ENCODE peak calls at places on chromosomes 7 and 10, in ten cellular contexts. G is sigmoid colon; E is stimulated activated CD8-positive, alpha-beta memory T cell treated with anti-CD3 and anti-CD28 coated beads, Interleukin-4, amount 100 ng/mL, for 1 hour; U is AG09319; I is GM13977; J is HT1080; S is left cardiac atrium; Y is ELR; Z is heart left ventricle; V is HTR-8/SVneo. W is an unnamed sample.
A peak's percentile ranks its signal among the peaks of the same experiment; 100 is the strongest.

GRCh38 chr7:137475966-137476365 is 132.4 kb upstream of the PTN start:
- DNase-seq in J (no peak), U (no peak), Y (no peak), I (no peak), Z (no peak), E (no peak), S (no peak), V (no peak), G (no peak), W (peak; percentile 24)

GRCh38 chr10:14658331-14659122 is 116.2 kb downstream of the FAM107B start:
- DNase-seq in J (peak; percentile 78), S (no peak), Y (peak; percentile 89), E (no peak), U (peak; percentile 61), I (peak; percentile 28), G (no peak), Z (no peak), V (no peak), W (peak; percentile 43)

GRCh38 chr7:159027803-159028455 is 116.7 kb downstream of the VIPR2 start:
- DNase-seq in S (no peak), I (no peak), J (no peak), U (no peak), V (no peak), E (no peak), Z (no peak), G (peak; percentile 60), Y (no peak), W (no peak)

GRCh38 chr10:111944331-111944730 is 239.2 kb downstream of the GPAM start:
- DNase-seq in E (no peak), G (no peak), V (no peak), I (no peak), Y (no peak), J (no peak), Z (no peak), S (no peak), U (no peak), W (no peak)

GRCh38 chr7:40211291-40212003 is 76.6 kb downstream of the SUGCT start:
- DNase-seq in S (no peak), Z (no peak), E (no peak), Y (no peak), U (no peak), J (no peak), V (no peak), G (no peak), I (no peak), W (peak; percentile 46)

GRCh38 chr7:113159746-113160339 is 41.5 kb upstream of the SMIM30 start:
- DNase-seq in U (no peak), I (peak; percentile 25), S (no peak), G (no peak), V (peak; percentile 12), E (no peak), J (peak; percentile 52), Z (no peak), Y (peak; percentile 59), W (peak; percentile 70)

GRCh38 chr10:86234553-86235270 is 131.9 kb downstream of the GRID1 start:
- DNase-seq in J (no peak), Y (no peak), Z (no peak), G (no peak), U (no peak), E (no peak), V (no peak), S (no peak), I (no peak), W (peak; percentile 13)

GRCh38 chr10:78986419-78986818 is 82.3 kb upstream of the ZMIZ1 start:
- DNase-seq in E (no peak), V (no peak), Z (no peak), Y (no peak), I (no peak), J (no peak), S (no peak), G (no peak), U (no peak), W (peak; percentile 21)

GRCh38 chr7:130273863-130274262 is 7.2 kb downstream of the CPA2 start:
- DNase-seq in S (no peak), Y (no peak), J (no peak), Z (peak; percentile 24), U (peak; percentile 14), I (no peak), G (no peak), E (no peak), V (no peak), W (peak; percentile 62)

GRCh38 chr10:54415483-54415882 is 385.5 kb downstream of the PCDH15 start:
- DNase-seq in J (no peak), E (no peak), V (no peak), I (no peak), G (no peak), U (no peak), Y (no peak), S (no peak), Z (no peak), W (no peak)

GRCh38 chr10:25614652-25615051 is 319.4 kb upstream of the MYO3A start:
- DNase-seq in V (no peak), Y (no peak), S (no peak), U (no peak), I (no peak), G (no peak), E (no peak), J (no peak), Z (no peak), W (no peak)

W was measured in AG08395.